ENCODE peak calls at places on chromosomes 4 and X, in seven cellular contexts. C, U, N, A, B, Q and W are unnamed samples.

GRCh38 chrX:107630031-107630689 is 1.9 kb downstream of the PRPS1 start:
- DNase-seq in C (no peak), U (no peak), N (no peak), A (no peak), B (no peak), Q (no peak), W (no peak)

GRCh38 chr4:122758033-122758432 is 25.5 kb downstream of the BBS12 start:
- DNase-seq in C (peak; percentile 64), U (no peak), N (peak; percentile 38), A (peak; percentile 44), B (peak; percentile 48), Q (peak; percentile 37), W (no peak)

GRCh38 chr4:3614731-3614980 is 82.4 kb upstream of the LRPAP1 start:
- DNase-seq in C (no peak), U (no peak), N (no peak), A (no peak), B (no peak), Q (no peak), W (no peak)

GRCh38 chr4:7390366-7390765 is 44.4 kb downstream of the PSAPL1 start:
- DNase-seq in C (no peak), U (no peak), N (no peak), A (no peak), B (no peak), Q (no peak), W (no peak)

GRCh38 chr4:152590179-152591031 is 54.5 kb upstream of the FBXW7 start:
- DNase-seq in C (peak; percentile 97), U (no peak), N (no peak), A (peak; percentile 84), B (peak; percentile 99), Q (peak; percentile 75), W (peak; percentile 78)

GRCh38 chrX:47232803-47233332 is at the start of gene USP11:
- DNase-seq in C (peak; percentile 44), U (peak; percentile 46), N (peak; percentile 53), A (peak; percentile 54), B (peak; percentile 56), Q (peak; percentile 45), W (no peak)

GRCh38 chrX:122565952-122566351 is 618.1 kb upstream of the GRIA3 start:
- DNase-seq in C (peak; percentile 79), U (no peak), N (no peak), A (peak; percentile 69), B (peak; percentile 89), Q (peak; percentile 94), W (peak; percentile 86)

GRCh38 chrX:5399403-5399802 is 829.3 kb downstream of the NLGN4X start:
- DNase-seq in C (no peak), U (no peak), N (no peak), A (no peak), B (no peak), Q (no peak), W (peak; percentile 7)

GRCh38 chr4:186192068-186192751 is 843 bp downstream of the CYP4V2 start:
- DNase-seq in C (peak; percentile 56), U (peak; percentile 22), N (peak; percentile 78), A (peak; percentile 57), B (peak; percentile 60), Q (peak; percentile 24), W (peak; percentile 72)